ENCODE peak calls at places on chromosomes 7 and 10, in nine cellular contexts. One of them, this sample, is unnamed.

GRCh38 chr7:30459591-30460245 is 18.9 kb downstream of the NOD1 start:
- DNase-seq in body of pancreas: no peak
- DNase-seq in coronary artery: no peak
- DNase-seq in fibroblast of lung: peak; percentile 99
- DNase-seq in AG09309: peak; percentile 91
- DNase-seq in endothelial cell of umbilical vein: peak; percentile 79
- DNase-seq in choroid plexus epithelial cell: peak; percentile 96
- DNase-seq in tibial nerve: no peak
- DNase-seq in spleen: no peak
- DNase-seq in this sample: no peak

GRCh38 chr7:28996836-28997235 is 38.7 kb upstream of the TRIL start:
- DNase-seq in spleen: no peak
- DNase-seq in AG09309: no peak
- DNase-seq in choroid plexus epithelial cell: no peak
- DNase-seq in tibial nerve: no peak
- DNase-seq in coronary artery: no peak
- DNase-seq in body of pancreas: no peak
- DNase-seq in fibroblast of lung: peak; percentile 20
- DNase-seq in endothelial cell of umbilical vein: no peak
- DNase-seq in this sample: no peak

GRCh38 chr10:77888356-77888703 is 38.2 kb downstream of the DLG5 start:
- DNase-seq in choroid plexus epithelial cell: peak; percentile 34
- DNase-seq in body of pancreas: no peak
- DNase-seq in coronary artery: no peak
- DNase-seq in AG09309: no peak
- DNase-seq in spleen: no peak
- DNase-seq in tibial nerve: no peak
- DNase-seq in fibroblast of lung: peak; percentile 46
- DNase-seq in endothelial cell of umbilical vein: no peak
- DNase-seq in this sample: no peak

GRCh38 chr7:92639213-92639896 is 49.2 kb upstream of the FAM133B start:
- DNase-seq in body of pancreas: no peak
- DNase-seq in AG09309: no peak
- DNase-seq in fibroblast of lung: no peak
- DNase-seq in endothelial cell of umbilical vein: no peak
- DNase-seq in spleen: no peak
- DNase-seq in tibial nerve: no peak
- DNase-seq in coronary artery: no peak
- DNase-seq in choroid plexus epithelial cell: no peak
- DNase-seq in this sample: no peak

GRCh38 chr7:150923191-150923590 is 54.9 kb downstream of the KCNH2 start:
- DNase-seq in body of pancreas: no peak
- DNase-seq in fibroblast of lung: no peak
- DNase-seq in AG09309: no peak
- DNase-seq in coronary artery: no peak
- DNase-seq in tibial nerve: no peak
- DNase-seq in choroid plexus epithelial cell: no peak
- DNase-seq in spleen: no peak
- DNase-seq in endothelial cell of umbilical vein: peak; percentile 37
- DNase-seq in this sample: no peak

GRCh38 chr7:112529486-112529885 is 48.7 kb downstream of the LSMEM1 start:
- DNase-seq in body of pancreas: no peak
- DNase-seq in endothelial cell of umbilical vein: no peak
- DNase-seq in spleen: no peak
- DNase-seq in choroid plexus epithelial cell: peak; percentile 15
- DNase-seq in coronary artery: no peak
- DNase-seq in AG09309: no peak
- DNase-seq in tibial nerve: no peak
- DNase-seq in fibroblast of lung: no peak
- DNase-seq in this sample: no peak

GRCh38 chr7:126483972-126484371 is 768.8 kb downstream of the GRM8 start:
- DNase-seq in AG09309: no peak
- DNase-seq in choroid plexus epithelial cell: no peak
- DNase-seq in spleen: no peak
- DNase-seq in endothelial cell of umbilical vein: no peak
- DNase-seq in coronary artery: no peak
- DNase-seq in body of pancreas: no peak
- DNase-seq in fibroblast of lung: no peak
- DNase-seq in tibial nerve: no peak
- DNase-seq in this sample: no peak

GRCh38 chr7:121515651-121516401 is 119.7 kb upstream of the FAM3C start:
- DNase-seq in tibial nerve: no peak
- DNase-seq in choroid plexus epithelial cell: no peak
- DNase-seq in endothelial cell of umbilical vein: no peak
- DNase-seq in spleen: no peak
- DNase-seq in body of pancreas: no peak
- DNase-seq in fibroblast of lung: no peak
- DNase-seq in AG09309: peak; percentile 32
- DNase-seq in coronary artery: no peak
- DNase-seq in this sample: no peak

GRCh38 chr10:8049874-8050560 is 4.5 kb upstream of the GATA3 start:
- DNase-seq in body of pancreas: no peak
- DNase-seq in choroid plexus epithelial cell: no peak
- DNase-seq in spleen: no peak
- DNase-seq in endothelial cell of umbilical vein: peak; percentile 59
- DNase-seq in tibial nerve: no peak
- DNase-seq in AG09309: no peak
- DNase-seq in coronary artery: no peak
- DNase-seq in fibroblast of lung: no peak
- DNase-seq in this sample: no peak

GRCh38 chr7:92071032-92071431 is 63.2 kb downstream of the CYP51A1 start:
- DNase-seq in spleen: no peak
- DNase-seq in coronary artery: no peak
- DNase-seq in AG09309: no peak
- DNase-seq in fibroblast of lung: no peak
- DNase-seq in choroid plexus epithelial cell: no peak
- DNase-seq in body of pancreas: no peak
- DNase-seq in endothelial cell of umbilical vein: peak; percentile 14
- DNase-seq in tibial nerve: no peak
- DNase-seq in this sample: no peak

GRCh38 chr10:70775679-70776454 is 9.3 kb downstream of the TBATA start:
- DNase-seq in body of pancreas: no peak
- DNase-seq in AG09309: no peak
- DNase-seq in coronary artery: peak; percentile 71
- DNase-seq in endothelial cell of umbilical vein: no peak
- DNase-seq in tibial nerve: no peak
- DNase-seq in choroid plexus epithelial cell: no peak
- DNase-seq in fibroblast of lung: no peak
- DNase-seq in spleen: peak; percentile 47
- DNase-seq in this sample: no peak

GRCh38 chr7:95012001-95012400 is 104.6 kb downstream of the PPP1R9A start:
- DNase-seq in fibroblast of lung: no peak
- DNase-seq in tibial nerve: no peak
- DNase-seq in endothelial cell of umbilical vein: no peak
- DNase-seq in choroid plexus epithelial cell: no peak
- DNase-seq in AG09309: no peak
- DNase-seq in spleen: no peak
- DNase-seq in body of pancreas: no peak
- DNase-seq in coronary artery: no peak
- DNase-seq in this sample: no peak

GRCh38 chr7:107353701-107354100 is 116.2 kb upstream of the GPR22 start:
- DNase-seq in AG09309: no peak
- DNase-seq in tibial nerve: no peak
- DNase-seq in coronary artery: no peak
- DNase-seq in choroid plexus epithelial cell: peak; percentile 7
- DNase-seq in fibroblast of lung: no peak
- DNase-seq in spleen: no peak
- DNase-seq in body of pancreas: no peak
- DNase-seq in endothelial cell of umbilical vein: no peak
- DNase-seq in this sample: no peak

GRCh38 chr7:6376820-6377219 is 70.9 kb downstream of the DAGLB start:
- DNase-seq in choroid plexus epithelial cell: no peak
- DNase-seq in fibroblast of lung: no peak
- DNase-seq in tibial nerve: no peak
- DNase-seq in endothelial cell of umbilical vein: no peak
- DNase-seq in AG09309: no peak
- DNase-seq in coronary artery: no peak
- DNase-seq in body of pancreas: no peak
- DNase-seq in spleen: no peak
- DNase-seq in this sample: no peak

GRCh38 chr7:44378744-44379143 is 53.4 kb upstream of the CAMK2B start:
- DNase-seq in endothelial cell of umbilical vein: peak; percentile 79
- DNase-seq in body of pancreas: no peak
- DNase-seq in spleen: no peak
- DNase-seq in AG09309: peak; percentile 71
- DNase-seq in tibial nerve: no peak
- DNase-seq in fibroblast of lung: peak; percentile 64
- DNase-seq in coronary artery: no peak
- DNase-seq in choroid plexus epithelial cell: peak; percentile 94
- DNase-seq in this sample: no peak

GRCh38 chr10:91090761-91091529 is 129.5 kb upstream of the PCGF5 start:
- DNase-seq in fibroblast of lung: peak; percentile 4
- DNase-seq in choroid plexus epithelial cell: peak; percentile 61
- DNase-seq in endothelial cell of umbilical vein: no peak
- DNase-seq in tibial nerve: no peak
- DNase-seq in AG09309: peak; percentile 17
- DNase-seq in spleen: no peak
- DNase-seq in coronary artery: no peak
- DNase-seq in body of pancreas: no peak
- DNase-seq in this sample: no peak

DNA sequence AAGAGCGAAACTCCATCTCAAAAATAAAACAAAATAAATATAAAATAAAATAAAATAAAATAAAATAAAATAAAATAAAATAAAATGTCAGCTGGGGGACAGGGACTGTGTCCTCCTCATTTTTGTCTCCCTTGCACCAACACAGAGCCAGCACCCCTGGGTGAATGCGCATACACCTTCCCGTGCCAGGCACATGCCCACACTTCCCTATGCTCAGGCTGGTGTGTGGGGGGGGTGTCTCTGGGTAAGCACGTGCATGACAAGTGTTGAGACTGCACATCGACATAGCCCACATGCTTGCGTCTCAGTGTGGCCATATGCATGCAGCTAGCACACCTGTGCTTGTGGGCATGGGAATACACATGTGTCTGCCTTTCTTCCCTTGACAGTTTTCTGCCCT is 24.7 kb upstream of the TLX1 start:
- DNase-seq in endothelial cell of umbilical vein: no peak
- DNase-seq in tibial nerve: no peak
- DNase-seq in body of pancreas: no peak
- DNase-seq in choroid plexus epithelial cell: no peak
- DNase-seq in coronary artery: no peak
- DNase-seq in AG09309: no peak
- DNase-seq in spleen: no peak
- DNase-seq in fibroblast of lung: no peak
- DNase-seq in this sample: no peak
- H3K4me3 ChIP-seq in endothelial cell of umbilical vein: no peak overlapping the region
- H3K4me3 ChIP-seq in tibial nerve: no peak overlapping the region
- H3K4me3 ChIP-seq in body of pancreas: no peak overlapping the region
- H3K4me3 ChIP-seq in choroid plexus epithelial cell: no peak overlapping the region
- H3K4me3 ChIP-seq in coronary artery: no peak overlapping the region
- H3K4me3 ChIP-seq in AG09309: no peak overlapping the region
- H3K4me3 ChIP-seq in spleen: no peak overlapping the region
- H3K4me3 ChIP-seq in fibroblast of lung: no peak overlapping the region
- H3K4me3 ChIP-seq in this sample: no peak overlapping the region

GRCh38 chr7:123641901-123642300 is 13.8 kb upstream of the LMOD2 start:
- DNase-seq in fibroblast of lung: no peak
- DNase-seq in coronary artery: no peak
- DNase-seq in body of pancreas: no peak
- DNase-seq in spleen: no peak
- DNase-seq in AG09309: no peak
- DNase-seq in tibial nerve: no peak
- DNase-seq in choroid plexus epithelial cell: no peak
- DNase-seq in endothelial cell of umbilical vein: no peak
- DNase-seq in this sample: no peak
- TF ChIP-seq CTCF in fibroblast of lung: no peak
- TF ChIP-seq CTCF in coronary artery: no peak
- TF ChIP-seq CTCF in body of pancreas: no peak
- TF ChIP-seq CTCF in spleen: no peak
- TF ChIP-seq CTCF in AG09309: no peak
- TF ChIP-seq CTCF in tibial nerve: no peak
- TF ChIP-seq CTCF in choroid plexus epithelial cell: no peak
- TF ChIP-seq CTCF in endothelial cell of umbilical vein: no peak
- TF ChIP-seq CTCF in this sample: no peak

DNA sequence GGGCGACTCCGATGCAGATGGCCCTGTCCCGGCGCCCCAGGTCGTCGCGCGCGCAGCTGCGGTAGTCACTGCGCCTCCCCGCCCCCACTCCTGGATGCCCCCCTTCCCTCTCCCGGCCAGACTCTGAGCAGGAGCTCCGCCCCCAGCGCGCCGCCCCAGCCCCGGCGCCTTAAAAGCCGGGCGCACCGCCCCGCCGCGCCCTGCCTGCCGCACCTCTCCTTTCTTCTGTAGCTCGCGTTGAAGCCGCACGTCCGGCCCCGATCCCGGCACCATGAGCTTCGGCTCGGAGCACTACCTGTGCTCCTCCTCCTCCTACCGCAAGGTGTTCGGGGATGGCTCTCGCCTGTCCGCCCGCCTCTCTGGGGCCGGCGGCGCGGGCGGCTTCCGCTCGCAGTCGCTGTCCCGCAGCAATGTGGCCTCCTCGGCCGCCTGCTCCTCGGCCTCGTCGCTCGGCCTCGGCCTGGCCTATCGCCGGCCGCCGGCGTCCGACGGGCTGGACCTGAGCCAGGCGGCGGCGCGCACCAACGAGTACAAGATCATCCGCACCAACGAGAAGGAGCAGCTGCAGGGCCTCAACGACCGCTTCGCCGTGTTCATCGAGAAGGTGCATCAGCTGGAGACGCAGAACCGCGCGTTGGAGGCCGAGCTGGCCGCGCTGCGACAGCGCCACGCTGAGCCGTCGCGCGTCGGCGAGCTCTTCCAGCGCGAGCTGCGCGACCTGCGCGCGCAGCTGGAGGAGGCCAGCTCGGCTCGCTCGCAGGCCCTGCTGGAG is at the start of gene INA:
- DNase-seq in spleen: no peak
- DNase-seq in endothelial cell of umbilical vein: peak; percentile 28
- DNase-seq in coronary artery: no peak
- DNase-seq in body of pancreas: no peak
- DNase-seq in AG09309: no peak
- DNase-seq in fibroblast of lung: peak; percentile 30
- DNase-seq in tibial nerve: no peak
- DNase-seq in choroid plexus epithelial cell: peak; percentile 39
- DNase-seq in this sample: no peak
- H3K4me3 ChIP-seq in spleen: peak within 1 kb of the TSS; percentile 30
- H3K4me3 ChIP-seq in endothelial cell of umbilical vein: no peak within 1 kb of the TSS
- H3K4me3 ChIP-seq in coronary artery: peak within 1 kb of the TSS; percentile 58
- H3K4me3 ChIP-seq in body of pancreas: no peak within 1 kb of the TSS
- H3K4me3 ChIP-seq in AG09309: peak within 1 kb of the TSS; percentile 27
- H3K4me3 ChIP-seq in fibroblast of lung: peak within 1 kb of the TSS; percentile 37
- H3K4me3 ChIP-seq in tibial nerve: no peak within 1 kb of the TSS
- H3K4me3 ChIP-seq in choroid plexus epithelial cell: peak within 1 kb of the TSS; percentile 39
- H3K4me3 ChIP-seq in this sample: peak within 1 kb of the TSS; percentile 59

DNA sequence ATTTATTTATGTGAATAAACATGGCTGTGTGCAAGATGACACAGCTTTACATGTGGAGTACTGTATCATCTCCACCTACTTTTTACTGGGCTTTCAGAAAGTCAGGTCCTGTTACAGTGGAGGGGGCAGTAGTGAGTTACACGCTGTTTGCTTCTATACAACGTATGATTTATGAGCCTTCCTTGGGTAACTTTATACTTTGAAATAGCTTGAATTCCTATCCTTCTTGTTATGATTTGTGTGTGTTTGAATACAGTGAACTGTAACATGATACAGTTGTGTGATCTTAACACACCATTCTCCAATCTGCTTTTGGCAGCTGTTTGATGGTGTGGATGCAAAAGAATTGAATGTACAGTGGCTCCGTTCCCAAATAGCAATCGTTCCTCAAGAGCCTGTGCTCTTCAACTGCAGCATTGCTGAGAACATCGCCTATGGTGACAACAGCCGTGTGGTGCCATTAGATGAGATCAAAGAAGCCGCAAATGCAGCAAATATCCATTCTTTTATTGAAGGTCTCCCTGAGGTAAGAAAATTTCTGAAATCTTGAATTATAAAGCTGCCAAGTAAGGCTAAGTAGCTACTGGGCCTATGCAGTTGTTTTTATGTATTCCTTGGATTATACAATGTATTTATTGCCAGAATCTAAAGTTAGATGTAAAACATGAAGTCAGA is 41.6 kb downstream of the SP8 start:
- DNase-seq in body of pancreas: no peak
- DNase-seq in tibial nerve: no peak
- DNase-seq in AG09309: no peak
- DNase-seq in spleen: no peak
- DNase-seq in fibroblast of lung: peak; percentile 19
- DNase-seq in endothelial cell of umbilical vein: no peak
- DNase-seq in coronary artery: no peak
- DNase-seq in choroid plexus epithelial cell: peak; percentile 4
- DNase-seq in this sample: no peak
- TF ChIP-seq CTCF in body of pancreas: no peak
- TF ChIP-seq CTCF in tibial nerve: no peak
- TF ChIP-seq CTCF in AG09309: no peak
- TF ChIP-seq CTCF in spleen: no peak
- TF ChIP-seq CTCF in fibroblast of lung: no peak
- TF ChIP-seq CTCF in endothelial cell of umbilical vein: no peak
- TF ChIP-seq CTCF in coronary artery: no peak
- TF ChIP-seq CTCF in choroid plexus epithelial cell: no peak
- TF ChIP-seq CTCF in this sample: no peak